ENCODE peak calls at places on chromosomes 13 and 19, in nine cellular contexts. M is CD8-positive, alpha-beta memory T cell; B is colonic mucosa; U is OCI-LY7; O is small intestine; G is right cardiac atrium; Z is psoas muscle; R is fibroblast of mammary gland; F is cardiac fibroblast. A is an unnamed sample.

GRCh38 chr19:36060430-36060829 is 5.7 kb downstream of the WDR62 start:
- DNase-seq in M (no peak), B (no peak), U (peak; percentile 36), O (peak; percentile 41), G (peak; percentile 31), Z (peak; percentile 31), R (peak; percentile 61), F (peak; percentile 78), A (peak; percentile 72)

GRCh38 chr19:52786078-52786463 is 520 bp downstream of the ZNF600 start:
- DNase-seq in M (no peak), B (no peak), U (no peak), O (no peak), G (peak; percentile 16), Z (peak; percentile 15), R (no peak), F (no peak), A (no peak)

GRCh38 chr13:112893570-112894422 is 75.2 kb upstream of the MCF2L start:
- DNase-seq in M (no peak), B (peak; percentile 61), U (no peak), O (peak; percentile 38), G (peak; percentile 38), Z (no peak), R (no peak), F (peak; percentile 22), A (no peak)

GRCh38 chr19:31491246-31491645 is 142.0 kb upstream of the TSHZ3 start:
- DNase-seq in M (no peak), B (no peak), U (no peak), O (no peak), G (no peak), Z (no peak), R (no peak), F (peak; percentile 13), A (no peak)

GRCh38 chr13:37657134-37657533 is 58.6 kb upstream of the POSTN start:
- DNase-seq in M (no peak), B (no peak), U (no peak), O (no peak), G (no peak), Z (no peak), R (peak; percentile 69), F (peak; percentile 26), A (peak; percentile 31)

GRCh38 chr13:52665325-52665724 is 12.7 kb downstream of the SUGT1 start:
- DNase-seq in M (no peak), B (no peak), U (peak; percentile 20), O (peak; percentile 9), G (no peak), Z (no peak), R (peak; percentile 41), F (peak; percentile 47), A (peak; percentile 69)

GRCh38 chr13:114106526-114106925 is 25.9 kb downstream of the RASA3 start:
- DNase-seq in M (no peak), B (no peak), U (no peak), O (no peak), G (no peak), Z (no peak), R (no peak), F (no peak), A (no peak)

GRCh38 chr13:51027644-51028043 is 83.4 kb downstream of the C13orf42 start:
- DNase-seq in M (no peak), B (peak; percentile 2), U (no peak), O (no peak), G (no peak), Z (no peak), R (no peak), F (no peak), A (no peak)

GRCh38 chr13:92602560-92602959 is 624.0 kb upstream of the GPC6 start:
- DNase-seq in M (no peak), B (no peak), U (no peak), O (no peak), G (no peak), Z (no peak), R (peak; percentile 12), F (peak; percentile 5), A (no peak)

GRCh38 chr19:4844348-4845179 is 13.1 kb upstream of the TICAM1 start:
- DNase-seq in M (no peak), B (no peak), U (no peak), O (peak; percentile 42), G (peak; percentile 40), Z (no peak), R (peak; percentile 82), F (peak; percentile 86), A (no peak)

GRCh38 chr19:39064405-39064804 is 19.8 kb upstream of the ACP7 start:
- DNase-seq in M (no peak), B (no peak), U (no peak), O (no peak), G (no peak), Z (no peak), R (no peak), F (no peak), A (no peak)

GRCh38 chr13:114132419-114133121 is at the start of gene RASA3:
- DNase-seq in M (peak; percentile 69), B (peak; percentile 78), U (peak; percentile 60), O (peak; percentile 61), G (peak; percentile 83), Z (peak; percentile 85), R (peak; percentile 68), F (peak; percentile 91), A (peak; percentile 94)

GRCh38 chr13:110442946-110443632 is 118.4 kb downstream of the RAB20 start:
- DNase-seq in M (no peak), B (no peak), U (no peak), O (no peak), G (no peak), Z (no peak), R (peak; percentile 77), F (peak; percentile 68), A (peak; percentile 70)

GRCh38 chr19:13036366-13036976 is 41.2 kb downstream of the NFIX start:
- DNase-seq in M (no peak), B (peak; percentile 79), U (no peak), O (peak; percentile 95), G (peak; percentile 66), Z (peak; percentile 69), R (peak; percentile 76), F (peak; percentile 76), A (peak; percentile 53)

GRCh38 chr19:57708641-57709354 is at the start of gene ZNF154:
- DNase-seq in M (no peak), B (peak; percentile 26), U (no peak), O (peak; percentile 18), G (peak; percentile 47), Z (peak; percentile 18), R (peak; percentile 50), F (peak; percentile 83), A (peak; percentile 69)

GRCh38 chr13:65264066-65264465 is 1966.1 kb downstream of the PCDH9 start:
- DNase-seq in M (no peak), B (no peak), U (no peak), O (no peak), G (no peak), Z (no peak), R (no peak), F (no peak), A (no peak)

GRCh38 chr19:408441-409005 is 424 bp downstream of the C2CD4C start:
- DNase-seq in M (no peak), B (no peak), U (no peak), O (no peak), G (no peak), Z (no peak), R (no peak), F (no peak), A (no peak)

GRCh38 chr13:24713022-24713421 is 32.8 kb downstream of the ATP12A start:
- DNase-seq in M (no peak), B (no peak), U (no peak), O (no peak), G (peak; percentile 44), Z (no peak), R (no peak), F (peak; percentile 10), A (no peak)

GRCh38 chr19:18725755-18726416 is 42.4 kb downstream of the CRTC1 start:
- DNase-seq in M (no peak), B (no peak), U (no peak), O (no peak), G (no peak), Z (peak; percentile 50), R (peak; percentile 38), F (no peak), A (no peak)

GRCh38 chr13:70394149-70394548 is 285.9 kb upstream of the KLHL1 start:
- DNase-seq in M (no peak), B (no peak), U (no peak), O (no peak), G (no peak), Z (no peak), R (no peak), F (no peak), A (no peak)
- H3K4me3 ChIP-seq in M (no peak overlapping the region), B (no peak overlapping the region), U (no peak overlapping the region), O (no peak overlapping the region), G (no peak overlapping the region), Z (no peak overlapping the region), R (no peak overlapping the region), F (no peak overlapping the region), A (no peak overlapping the region)

DNA sequence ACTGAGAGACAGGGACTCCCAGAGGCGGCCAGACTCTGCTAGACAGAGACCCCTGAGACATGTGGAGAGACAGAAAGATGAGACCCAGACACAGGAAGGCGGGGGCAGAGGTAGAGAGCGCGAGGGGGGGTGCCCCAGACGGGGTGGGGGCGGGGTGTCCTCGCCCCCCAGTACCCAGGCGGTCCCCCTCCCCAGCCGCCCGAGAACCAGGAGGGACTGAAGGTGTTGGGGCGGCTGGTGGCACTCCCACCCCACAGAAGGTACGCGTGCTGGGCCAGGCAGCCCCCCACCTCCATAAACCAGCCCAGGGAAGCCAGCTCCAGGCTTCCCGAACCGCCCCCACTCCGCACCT is 336 bp downstream of the SLC8A2 start:
- DNase-seq in M (no peak), B (no peak), U (no peak), O (no peak), G (no peak), Z (no peak), R (no peak), F (no peak), A (no peak)
- H3K4me3 ChIP-seq in M (no peak overlapping the region), B (no peak overlapping the region), U (no peak overlapping the region), O (no peak overlapping the region), G (no peak overlapping the region), Z (no peak overlapping the region), R (no peak overlapping the region), F (no peak overlapping the region), A (no peak overlapping the region)

GRCh38 chr19:17138937-17139598 is 63.5 kb downstream of the MYO9B start:
- DNase-seq in M (no peak), B (no peak), U (no peak), O (no peak), G (peak; percentile 59), Z (no peak), R (no peak), F (no peak), A (no peak)
- H3K4me3 ChIP-seq in M (no peak overlapping the region), B (no peak overlapping the region), U (no peak overlapping the region), O (no peak overlapping the region), G (no peak overlapping the region), Z (no peak overlapping the region), R (no peak overlapping the region), F (no peak overlapping the region), A (no peak overlapping the region)

DNA sequence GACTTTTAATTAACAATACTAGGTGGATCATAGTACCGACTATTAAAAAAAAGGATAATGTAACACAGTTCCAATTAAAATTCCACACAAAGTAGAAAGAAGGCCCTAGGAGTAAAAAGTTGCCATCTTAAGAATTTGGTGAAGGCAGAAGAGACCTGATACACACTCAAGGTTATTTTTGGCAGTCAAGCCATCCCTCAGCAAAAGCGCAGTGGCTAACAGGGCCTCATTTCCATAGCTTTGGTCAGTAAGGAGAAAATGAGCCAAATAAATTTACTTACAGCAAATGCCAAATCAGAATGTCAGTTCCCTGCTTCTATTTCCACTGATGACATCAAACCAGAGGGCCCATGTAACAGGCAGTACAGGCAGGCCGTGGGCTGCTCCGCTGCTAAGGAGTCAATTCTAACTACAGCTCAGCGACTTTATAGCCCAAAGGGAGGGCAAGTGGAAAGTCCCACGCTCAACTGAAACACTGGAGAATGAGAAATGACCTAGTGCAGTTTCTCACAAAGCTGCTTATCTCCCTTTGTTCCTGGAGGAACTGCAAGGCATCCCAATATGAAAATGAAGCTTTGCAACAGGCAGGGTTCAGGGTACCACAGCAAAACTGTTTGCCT is 6.3 kb downstream of the ARGLU1 start:
- DNase-seq in M (no peak), B (no peak), U (no peak), O (no peak), G (peak; percentile 51), Z (no peak), R (peak; percentile 31), F (peak; percentile 47), A (no peak)
- H3K4me3 ChIP-seq in M (no peak overlapping the region), B (no peak overlapping the region), U (no peak overlapping the region), O (no peak overlapping the region), G (no peak overlapping the region), Z (peak overlapping the region; percentile 31), R (no peak overlapping the region), F (no peak overlapping the region), A (no peak overlapping the region)

A was measured in adipocyte.